ENCODE peak calls at places on chromosomes 13 and 19, in ten cellular contexts. G, F, I, L, D, R, Z, X, O and Q are unnamed samples.

GRCh38 chr13:45490068-45490467 is 25.3 kb downstream of the COG3 start:
- DNase-seq in G (peak; percentile 25), F (no peak), I (no peak), L (no peak), D (no peak), R (no peak), Z (no peak), X (no peak), O (no peak), Q (no peak)

GRCh38 chr19:29860492-29860891 is 48.7 kb downstream of the CCNE1 start:
- DNase-seq in G (no peak), F (no peak), I (no peak), L (no peak), D (no peak), R (no peak), Z (peak; percentile 49), X (no peak), O (no peak), Q (no peak)

GRCh38 chr13:114258589-114258988 is 22.8 kb upstream of the UPF3A start:
- DNase-seq in G (no peak), F (no peak), I (no peak), L (no peak), D (no peak), R (peak; percentile 28), Z (no peak), X (no peak), O (peak; percentile 41), Q (no peak)

GRCh38 chr19:4556574-4557185 is 2.8 kb downstream of the SEMA6B start:
- DNase-seq in G (no peak), F (no peak), I (peak; percentile 73), L (no peak), D (no peak), R (peak; percentile 49), Z (peak; percentile 69), X (peak; percentile 70), O (no peak), Q (peak; percentile 89)

GRCh38 chr13:40800559-40800958 is 11.1 kb downstream of the SLC25A15 start:
- DNase-seq in G (no peak), F (no peak), I (no peak), L (no peak), D (no peak), R (no peak), Z (no peak), X (no peak), O (no peak), Q (no peak)

GRCh38 chr19:4016486-4016885 is 8.9 kb downstream of the PIAS4 start:
- DNase-seq in G (no peak), F (no peak), I (no peak), L (no peak), D (no peak), R (no peak), Z (no peak), X (no peak), O (no peak), Q (no peak)

GRCh38 chr19:55590621-55591020 is 8.7 kb downstream of the FIZ1 start:
- DNase-seq in G (no peak), F (no peak), I (no peak), L (no peak), D (no peak), R (no peak), Z (peak; percentile 42), X (no peak), O (no peak), Q (peak; percentile 71)

GRCh38 chr13:39676315-39676876 is 20.9 kb downstream of the COG6 start:
- DNase-seq in G (peak; percentile 28), F (no peak), I (no peak), L (peak; percentile 23), D (no peak), R (no peak), Z (peak; percentile 40), X (peak; percentile 0), O (peak; percentile 28), Q (peak; percentile 76)

GRCh38 chr13:57128909-57129308 is 11.8 kb upstream of the PRR20A start:
- DNase-seq in G (no peak), F (no peak), I (no peak), L (no peak), D (no peak), R (no peak), Z (no peak), X (no peak), O (no peak), Q (no peak)

GRCh38 chr13:50676602-50677001 is 166.9 kb downstream of the DLEU7 start:
- DNase-seq in G (no peak), F (no peak), I (no peak), L (no peak), D (no peak), R (no peak), Z (no peak), X (no peak), O (no peak), Q (peak; percentile 7)

GRCh38 chr19:6233827-6234511 is 45.8 kb downstream of the MLLT1 start:
- DNase-seq in G (no peak), F (peak; percentile 70), I (peak; percentile 76), L (peak; percentile 65), D (peak; percentile 47), R (no peak), Z (no peak), X (no peak), O (no peak), Q (no peak)

GRCh38 chr13:32426981-32427851 is 714 bp downstream of the N4BP2L1 start:
- DNase-seq in G (no peak), F (peak; percentile 54), I (peak; percentile 69), L (peak; percentile 64), D (peak; percentile 70), R (peak; percentile 56), Z (no peak), X (peak; percentile 3), O (peak; percentile 57), Q (peak; percentile 75)

GRCh38 chr19:6800991-6801396 is 28.5 kb downstream of the VAV1 start:
- DNase-seq in G (peak; percentile 19), F (no peak), I (no peak), L (no peak), D (no peak), R (no peak), Z (peak; percentile 39), X (peak; percentile 58), O (no peak), Q (no peak)

GRCh38 chr19:33746159-33746558 is 50.5 kb upstream of the KCTD15 start:
- DNase-seq in G (no peak), F (no peak), I (no peak), L (no peak), D (no peak), R (no peak), Z (no peak), X (no peak), O (no peak), Q (no peak)

GRCh38 chr19:34226036-34226435 is 28.3 kb upstream of the GARRE1 start:
- DNase-seq in G (no peak), F (no peak), I (no peak), L (no peak), D (no peak), R (no peak), Z (no peak), X (no peak), O (no peak), Q (no peak)

GRCh38 chr19:13908674-13909073 is 2.7 kb downstream of the CC2D1A start:
- DNase-seq in G (no peak), F (no peak), I (no peak), L (no peak), D (no peak), R (no peak), Z (no peak), X (no peak), O (no peak), Q (no peak)
- TF ChIP-seq POLR2A in G (no peak), F (no peak), I (no peak), L (no peak), D (no peak), R (no peak), Z (no peak), X (no peak), O (no peak), Q (no peak)

DNA sequence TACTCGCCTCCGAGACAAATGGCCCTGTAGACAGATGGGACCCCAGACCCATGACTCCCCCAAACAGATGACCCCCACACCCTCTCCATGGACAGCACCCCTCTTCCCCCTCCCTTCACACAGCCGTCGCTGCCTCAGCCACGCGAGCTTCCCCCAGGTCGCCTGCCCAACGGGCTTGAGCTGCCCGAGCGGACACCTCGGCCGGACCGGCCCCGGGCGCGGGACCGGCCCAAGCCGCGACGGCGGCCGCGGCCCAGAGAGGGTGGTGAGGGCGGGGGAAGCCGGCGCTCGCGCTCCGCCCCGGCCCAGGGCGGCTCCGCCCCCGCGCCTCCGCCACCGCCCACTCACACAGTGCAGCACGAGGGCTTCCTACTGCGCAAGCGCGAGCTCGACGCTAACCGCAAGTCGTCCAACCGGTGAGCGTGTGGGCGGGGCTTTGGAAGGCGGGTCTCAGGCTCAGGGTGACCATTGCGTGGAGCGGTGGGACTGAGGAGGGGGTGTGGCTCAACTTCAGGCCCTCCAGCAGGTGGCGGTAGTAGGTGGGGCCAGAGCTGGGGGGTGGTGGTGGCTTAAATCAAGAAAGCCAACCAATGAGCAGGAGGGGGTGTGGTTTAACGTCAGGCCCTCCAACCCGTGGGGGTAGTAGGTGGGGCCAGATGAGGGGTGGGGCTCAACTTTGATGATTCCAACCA is 6.2 kb upstream of the SHKBP1 start:
- DNase-seq in G (peak; percentile 96), F (peak; percentile 100), I (peak; percentile 100), L (peak; percentile 100), D (peak; percentile 100), R (peak; percentile 100), Z (peak; percentile 99), X (peak; percentile 100), O (peak; percentile 98), Q (peak; percentile 99)
- TF ChIP-seq POLR2A in G (no peak), F (peak; percentile 27), I (peak; percentile 46), L (no peak), D (no peak), R (no peak), Z (no peak), X (peak; percentile 78), O (no peak), Q (no peak)

GRCh38 chr19:52188822-52189744 is 769 bp upstream of the PPP2R1A start:
- DNase-seq in G (no peak), F (no peak), I (peak; percentile 99), L (no peak), D (peak; percentile 97), R (no peak), Z (no peak), X (no peak), O (peak; percentile 70), Q (no peak)
- TF ChIP-seq POLR2A in G (peak; percentile 92), F (no peak), I (peak; percentile 64), L (peak; percentile 81), D (peak; percentile 1), R (no peak), Z (peak; percentile 77), X (peak; percentile 91), O (peak; percentile 86), Q (no peak)

DNA sequence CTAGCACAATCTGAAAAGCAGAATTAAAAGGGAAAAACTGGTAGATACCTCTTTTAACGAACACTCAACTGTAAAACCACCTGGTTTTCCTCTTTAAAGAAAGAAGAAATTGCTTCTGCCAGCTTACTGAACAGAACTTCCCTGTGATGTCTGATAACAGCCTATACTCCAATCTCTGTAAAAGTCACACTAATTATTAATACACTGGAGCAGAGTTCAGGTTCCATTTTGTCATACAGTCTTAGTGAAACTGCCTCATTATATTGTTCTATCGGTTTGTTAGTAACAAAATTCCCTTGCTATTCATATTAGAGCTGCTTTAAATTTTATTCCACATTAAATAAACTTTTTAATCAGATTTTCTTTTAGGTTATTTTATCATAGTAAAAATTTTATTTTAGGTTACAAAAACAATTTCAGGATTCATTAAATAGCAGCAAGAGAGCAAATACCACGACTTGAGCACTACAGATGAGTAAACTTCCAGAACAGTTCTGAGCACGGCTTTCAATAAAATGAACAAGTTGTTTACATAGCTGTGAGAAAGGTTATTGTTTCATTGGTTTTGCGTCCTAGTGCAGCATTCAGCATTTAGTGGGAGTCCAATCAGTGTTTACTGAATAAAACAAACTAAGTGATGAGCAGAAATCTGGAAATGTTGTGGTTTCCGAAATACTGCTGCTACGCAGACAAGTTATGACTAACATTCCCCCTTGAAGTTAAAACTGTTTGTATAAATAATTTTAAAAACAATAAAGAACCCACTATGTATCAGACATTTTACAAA is 251.3 kb upstream of the STARD13 start:
- DNase-seq in G (no peak), F (no peak), I (no peak), L (no peak), D (no peak), R (no peak), Z (no peak), X (no peak), O (peak; percentile 27), Q (no peak)
- TF ChIP-seq POLR2A in G (no peak), F (no peak), I (no peak), L (no peak), D (no peak), R (no peak), Z (no peak), X (no peak), O (no peak), Q (no peak)